ENCODE peak calls at places on chromosome 15, in four cellular contexts. D is HCT116, N is HEK293T, G is WTC11. M is an unnamed sample.

GRCh38 chr15:67736810-67737209 is 88.5 kb upstream of the SKOR1 start:
- DNase-seq in D (no peak), N (no peak), G (no peak), M (no peak)

GRCh38 chr15:44798815-44799214 is 62.5 kb downstream of the TRIM69 start:
- DNase-seq in D (peak), N (peak), G (no peak), M (no peak)

GRCh38 chr15:75695634-75696302 is 16.9 kb downstream of the CSPG4 start:
- DNase-seq in D (no peak), N (no peak), G (no peak), M (no peak)

GRCh38 chr15:66356069-66356358 is 471 bp downstream of the TIPIN start:
- DNase-seq in D (no peak), N (peak), G (no peak), M (no peak)

GRCh38 chr15:51004103-51004536 is 90.6 kb downstream of the TNFAIP8L3 start:
- DNase-seq in D (no peak), N (no peak), G (no peak), M (peak)

GRCh38 chr15:48500595-48500994 is 144.9 kb downstream of the FBN1 start:
- DNase-seq in D (no peak), N (no peak), G (no peak), M (no peak)

GRCh38 chr15:77897896-77898406 is 179.6 kb downstream of the TBC1D2B start:
- DNase-seq in D (no peak), N (no peak), G (no peak), M (no peak)

GRCh38 chr15:85407421-85408269 is 27.2 kb downstream of the AKAP13 start:
- DNase-seq in D (no peak), N (peak), G (no peak), M (no peak)

GRCh38 chr15:85411992-85412538 is 31.7 kb downstream of the AKAP13 start:
- DNase-seq in D (no peak), N (no peak), G (no peak), M (no peak)

GRCh38 chr15:63210151-63211051 is 21.0 kb downstream of the RAB8B start:
- DNase-seq in D (no peak), N (no peak), G (no peak), M (no peak)

GRCh38 chr15:49101536-49101935 is 53.9 kb downstream of the COPS2 start:
- DNase-seq in D (no peak), N (no peak), G (no peak), M (no peak)

GRCh38 chr15:63640146-63640545 is 43.0 kb downstream of the FBXL22 start:
- DNase-seq in D (no peak), N (no peak), G (no peak), M (no peak)

GRCh38 chr15:85711590-85712192 is 83.0 kb downstream of the KLHL25 start:
- DNase-seq in D (no peak), N (no peak), G (no peak), M (no peak)

GRCh38 chr15:40286061-40286532 is 3.2 kb upstream of the ANKRD63 start:
- DNase-seq in D (no peak), N (no peak), G (no peak), M (no peak)

GRCh38 chr15:80804970-80805495 is 25.9 kb downstream of the CEMIP start:
- DNase-seq in D (no peak), N (no peak), G (no peak), M (no peak)

GRCh38 chr15:101390060-101390459 is 95.0 kb upstream of the SNRPA1 start:
- DNase-seq in D (no peak), N (no peak), G (no peak), M (no peak)

GRCh38 chr15:101242160-101242998 is 9.5 kb downstream of the CHSY1 start:
- DNase-seq in D (no peak), N (no peak), G (no peak), M (no peak)

GRCh38 chr15:73034213-73034612 is 18.1 kb upstream of the NEO1 start:
- DNase-seq in D (no peak), N (no peak), G (no peak), M (no peak)

GRCh38 chr15:52294881-52295420 is 653 bp downstream of the MYO5C start:
- DNase-seq in D (no peak), N (peak), G (no peak), M (no peak)

GRCh38 chr15:99502661-99503060 is 63.1 kb upstream of the MEF2A start:
- DNase-seq in D (no peak), N (no peak), G (no peak), M (no peak)

GRCh38 chr15:78368671-78369070 is 28.5 kb downstream of the CRABP1 start:
- DNase-seq in D (no peak), N (peak), G (no peak), M (no peak)

GRCh38 chr15:73956276-73957086 is 30.2 kb downstream of the LOXL1 start:
- DNase-seq in D (peak), N (no peak), G (no peak), M (no peak)

GRCh38 chr15:65887565-65887964 is 18.3 kb downstream of the RAB11A start:
- DNase-seq in D (no peak), N (no peak), G (no peak), M (no peak)

GRCh38 chr15:52252781-52253180 is 42.8 kb downstream of the MYO5C start:
- DNase-seq in D (peak), N (no peak), G (no peak), M (no peak)

GRCh38 chr15:76961277-76962010 is 29.9 kb downstream of the RCN2 start:
- DNase-seq in D (no peak), N (no peak), G (no peak), M (no peak)

GRCh38 chr15:94206463-94207167 is 24.7 kb upstream of the MCTP2 start:
- DNase-seq in D (no peak), N (no peak), G (no peak), M (no peak)

GRCh38 chr15:80779658-80780415 is 667 bp downstream of the CEMIP start:
- DNase-seq in D (no peak), N (peak), G (peak), M (peak)

GRCh38 chr15:66789029-66790025 is 87.3 kb downstream of the SMAD6 start:
- DNase-seq in D (no peak), N (peak), G (peak), M (no peak)

GRCh38 chr15:56052389-56053045 is 59.1 kb upstream of the NEDD4 start:
- DNase-seq in D (peak), N (peak), G (no peak), M (no peak)

GRCh38 chr15:99845009-99845408 is 111.8 kb upstream of the LYSMD4 start:
- DNase-seq in D (no peak), N (no peak), G (no peak), M (no peak)

GRCh38 chr15:29135266-29135665 is 134.4 kb downstream of the NSMCE3 start:
- DNase-seq in D (no peak), N (no peak), G (no peak), M (no peak)

GRCh38 chr15:29134239-29134638 is 135.4 kb downstream of the NSMCE3 start:
- DNase-seq in D (no peak), N (no peak), G (no peak), M (no peak)

GRCh38 chr15:29134641-29135071 is 135.0 kb downstream of the NSMCE3 start:
- DNase-seq in D (no peak), N (no peak), G (no peak), M (no peak)

GRCh38 chr15:29136815-29137214 is 132.8 kb downstream of the NSMCE3 start:
- DNase-seq in D (no peak), N (no peak), G (no peak), M (no peak)

GRCh38 chr15:29135702-29136426 is 133.8 kb downstream of the NSMCE3 start:
- DNase-seq in D (no peak), N (no peak), G (no peak), M (no peak)
- TF ChIP-seq SP1 in D (no peak), N (no peak), G (no peak), M (no peak)

GRCh38 chr15:57596301-57596855 is 4.7 kb downstream of the MYZAP start:
- DNase-seq in D (no peak), N (no peak), G (no peak), M (no peak)

GRCh38 chr15:57598346-57598745 is 6.6 kb downstream of the MYZAP start:
- DNase-seq in D (no peak), N (no peak), G (no peak), M (no peak)

GRCh38 chr15:57597431-57597830 is 5.7 kb downstream of the MYZAP start:
- DNase-seq in D (no peak), N (no peak), G (no peak), M (no peak)

GRCh38 chr15:57595011-57595866 is 3.5 kb downstream of the MYZAP start:
- DNase-seq in D (no peak), N (no peak), G (no peak), M (no peak)

DNA sequence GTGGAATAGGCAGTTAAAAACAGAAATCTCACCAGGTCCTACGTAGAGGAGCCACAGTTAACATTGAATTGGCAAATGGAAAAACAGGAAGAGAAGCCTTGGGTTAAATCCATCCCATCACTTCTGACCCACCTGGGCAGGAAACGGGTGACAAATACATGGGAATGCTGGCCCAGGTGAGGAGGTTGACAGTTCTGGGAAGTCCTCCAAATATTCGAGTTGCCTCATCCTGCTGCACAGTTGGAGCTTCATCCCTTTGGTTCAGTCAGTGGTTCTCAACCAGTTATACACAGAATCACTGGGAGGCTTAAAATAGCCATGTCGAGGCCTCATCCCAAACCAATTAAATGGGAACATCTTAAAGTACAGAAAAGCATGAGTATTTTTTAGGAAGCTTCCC is 5.3 kb downstream of the MYZAP start:
- DNase-seq in D (no peak), N (no peak), G (no peak), M (no peak)
- TF ChIP-seq SP1 in D (no peak), N (no peak), G (no peak), M (no peak)

GRCh38 chr15:41577863-41578735 is 19.1 kb downstream of the TYRO3 start:
- DNase-seq in D (no peak), N (no peak), G (no peak), M (no peak)

GRCh38 chr15:41584636-41585139 is 25.7 kb downstream of the TYRO3 start:
- DNase-seq in D (no peak), N (no peak), G (no peak), M (no peak)

GRCh38 chr15:41578736-41579383 is 19.8 kb downstream of the TYRO3 start:
- DNase-seq in D (no peak), N (no peak), G (no peak), M (no peak)

GRCh38 chr15:41583795-41584194 is 24.8 kb downstream of the TYRO3 start:
- DNase-seq in D (no peak), N (no peak), G (no peak), M (no peak)

GRCh38 chr15:41581110-41581509 is 22.1 kb downstream of the TYRO3 start:
- DNase-seq in D (peak), N (no peak), G (peak), M (peak)
- TF ChIP-seq SP1 in D (no peak), N (no peak), G (no peak), M (no peak)

GRCh38 chr15:89695198-89695597 is 4.6 kb downstream of the WDR93 start:
- DNase-seq in D (no peak), N (no peak), G (no peak), M (no peak)

GRCh38 chr15:89690276-89691218 is at the start of the genes PEX11A and WDR93:
- DNase-seq in D (peak), N (peak), G (peak), M (peak)

GRCh38 chr15:89693696-89694095 is 3.1 kb downstream of the WDR93 start:
- DNase-seq in D (no peak), N (no peak), G (no peak), M (no peak)
- TF ChIP-seq SP1 in D (no peak), N (no peak), G (no peak), M (no peak)

GRCh38 chr15:35746121-35746520 is 200.2 kb upstream of the DPH6 start:
- DNase-seq in D (no peak), N (no peak), G (no peak), M (no peak)
- TF ChIP-seq SP1 in D (no peak), N (no peak), G (no peak), M (no peak)

M was measured in H1.